ENCODE peak calls at places on chromosome 15, in seven cellular contexts. One of them, this sample, is unnamed.
A peak's percentile ranks its signal among the peaks of the same experiment; 100 is the strongest.

GRCh38 chr15:47185222-47185800 is 532.0 kb upstream of the SEMA6D start:
- DNase-seq in endothelial cell of umbilical vein: no peak
- DNase-seq in naive thymus-derived CD8-positive, alpha-beta T cell: no peak
- DNase-seq in NCI-H524 treated with DMSO at 0.1 percent for 48 hours: peak; percentile 53
- DNase-seq in stimulated activated CD4-positive, alpha-beta T cell treated with anti-CD3 and anti-CD28 coated beads, Interleukin-15, amount 100 ng/mL, for 1 hour: no peak
- DNase-seq in NCI-H1105: no peak
- DNase-seq in left ventricle myocardium inferior: no peak
- DNase-seq in this sample: no peak

GRCh38 chr15:78932216-78932808 is 12.5 kb downstream of the CTSH start:
- DNase-seq in NCI-H1105: no peak
- DNase-seq in left ventricle myocardium inferior: no peak
- DNase-seq in endothelial cell of umbilical vein: no peak
- DNase-seq in NCI-H524 treated with DMSO at 0.1 percent for 48 hours: no peak
- DNase-seq in stimulated activated CD4-positive, alpha-beta T cell treated with anti-CD3 and anti-CD28 coated beads, Interleukin-15, amount 100 ng/mL, for 1 hour: no peak
- DNase-seq in naive thymus-derived CD8-positive, alpha-beta T cell: no peak
- DNase-seq in this sample: no peak

GRCh38 chr15:44193651-44194396 is 1.2 kb downstream of the FRMD5 start:
- DNase-seq in stimulated activated CD4-positive, alpha-beta T cell treated with anti-CD3 and anti-CD28 coated beads, Interleukin-15, amount 100 ng/mL, for 1 hour: no peak
- DNase-seq in NCI-H524 treated with DMSO at 0.1 percent for 48 hours: peak; percentile 20
- DNase-seq in NCI-H1105: peak; percentile 16
- DNase-seq in left ventricle myocardium inferior: no peak
- DNase-seq in naive thymus-derived CD8-positive, alpha-beta T cell: no peak
- DNase-seq in endothelial cell of umbilical vein: peak; percentile 55
- DNase-seq in this sample: no peak

GRCh38 chr15:81880314-81880713 is 165.5 kb downstream of the MEX3B start:
- DNase-seq in stimulated activated CD4-positive, alpha-beta T cell treated with anti-CD3 and anti-CD28 coated beads, Interleukin-15, amount 100 ng/mL, for 1 hour: no peak
- DNase-seq in endothelial cell of umbilical vein: no peak
- DNase-seq in naive thymus-derived CD8-positive, alpha-beta T cell: no peak
- DNase-seq in left ventricle myocardium inferior: no peak
- DNase-seq in NCI-H524 treated with DMSO at 0.1 percent for 48 hours: no peak
- DNase-seq in NCI-H1105: no peak
- DNase-seq in this sample: no peak

GRCh38 chr15:64490598-64491259 is 30.4 kb downstream of the ZNF609 start:
- DNase-seq in endothelial cell of umbilical vein: no peak
- DNase-seq in NCI-H524 treated with DMSO at 0.1 percent for 48 hours: no peak
- DNase-seq in left ventricle myocardium inferior: no peak
- DNase-seq in stimulated activated CD4-positive, alpha-beta T cell treated with anti-CD3 and anti-CD28 coated beads, Interleukin-15, amount 100 ng/mL, for 1 hour: no peak
- DNase-seq in naive thymus-derived CD8-positive, alpha-beta T cell: no peak
- DNase-seq in NCI-H1105: no peak
- DNase-seq in this sample: no peak

GRCh38 chr15:37125143-37125542 is 24.8 kb upstream of the MEIS2 start:
- DNase-seq in endothelial cell of umbilical vein: no peak
- DNase-seq in stimulated activated CD4-positive, alpha-beta T cell treated with anti-CD3 and anti-CD28 coated beads, Interleukin-15, amount 100 ng/mL, for 1 hour: no peak
- DNase-seq in left ventricle myocardium inferior: no peak
- DNase-seq in naive thymus-derived CD8-positive, alpha-beta T cell: no peak
- DNase-seq in NCI-H1105: no peak
- DNase-seq in NCI-H524 treated with DMSO at 0.1 percent for 48 hours: no peak
- DNase-seq in this sample: no peak

GRCh38 chr15:38853608-38854007 is 289.0 kb upstream of the RASGRP1 start:
- DNase-seq in NCI-H1105: no peak
- DNase-seq in NCI-H524 treated with DMSO at 0.1 percent for 48 hours: no peak
- DNase-seq in left ventricle myocardium inferior: no peak
- DNase-seq in naive thymus-derived CD8-positive, alpha-beta T cell: peak; percentile 28
- DNase-seq in endothelial cell of umbilical vein: no peak
- DNase-seq in stimulated activated CD4-positive, alpha-beta T cell treated with anti-CD3 and anti-CD28 coated beads, Interleukin-15, amount 100 ng/mL, for 1 hour: no peak
- DNase-seq in this sample: no peak

GRCh38 chr15:77030042-77030927 is 35.4 kb downstream of the PSTPIP1 start:
- DNase-seq in naive thymus-derived CD8-positive, alpha-beta T cell: no peak
- DNase-seq in endothelial cell of umbilical vein: no peak
- DNase-seq in left ventricle myocardium inferior: no peak
- DNase-seq in NCI-H524 treated with DMSO at 0.1 percent for 48 hours: peak; percentile 66
- DNase-seq in stimulated activated CD4-positive, alpha-beta T cell treated with anti-CD3 and anti-CD28 coated beads, Interleukin-15, amount 100 ng/mL, for 1 hour: peak; percentile 1
- DNase-seq in NCI-H1105: no peak
- DNase-seq in this sample: peak; percentile 60

GRCh38 chr15:39735120-39735717 is 47.4 kb downstream of the FSIP1 start:
- DNase-seq in stimulated activated CD4-positive, alpha-beta T cell treated with anti-CD3 and anti-CD28 coated beads, Interleukin-15, amount 100 ng/mL, for 1 hour: no peak
- DNase-seq in left ventricle myocardium inferior: no peak
- DNase-seq in NCI-H524 treated with DMSO at 0.1 percent for 48 hours: no peak
- DNase-seq in naive thymus-derived CD8-positive, alpha-beta T cell: no peak
- DNase-seq in endothelial cell of umbilical vein: no peak
- DNase-seq in NCI-H1105: no peak
- DNase-seq in this sample: no peak

GRCh38 chr15:50206020-50206419 is 24.0 kb downstream of the SLC27A2 start:
- DNase-seq in left ventricle myocardium inferior: no peak
- DNase-seq in endothelial cell of umbilical vein: no peak
- DNase-seq in NCI-H1105: no peak
- DNase-seq in stimulated activated CD4-positive, alpha-beta T cell treated with anti-CD3 and anti-CD28 coated beads, Interleukin-15, amount 100 ng/mL, for 1 hour: no peak
- DNase-seq in NCI-H524 treated with DMSO at 0.1 percent for 48 hours: no peak
- DNase-seq in naive thymus-derived CD8-positive, alpha-beta T cell: no peak
- DNase-seq in this sample: no peak

GRCh38 chr15:52288051-52288942 is 7.3 kb downstream of the MYO5C start:
- DNase-seq in naive thymus-derived CD8-positive, alpha-beta T cell: no peak
- DNase-seq in NCI-H1105: no peak
- DNase-seq in stimulated activated CD4-positive, alpha-beta T cell treated with anti-CD3 and anti-CD28 coated beads, Interleukin-15, amount 100 ng/mL, for 1 hour: no peak
- DNase-seq in endothelial cell of umbilical vein: peak; percentile 24
- DNase-seq in NCI-H524 treated with DMSO at 0.1 percent for 48 hours: no peak
- DNase-seq in left ventricle myocardium inferior: no peak
- DNase-seq in this sample: no peak

GRCh38 chr15:70421197-70421482 is 323.4 kb upstream of the TLE3 start:
- DNase-seq in NCI-H524 treated with DMSO at 0.1 percent for 48 hours: peak; percentile 96
- DNase-seq in naive thymus-derived CD8-positive, alpha-beta T cell: no peak
- DNase-seq in endothelial cell of umbilical vein: no peak
- DNase-seq in left ventricle myocardium inferior: no peak
- DNase-seq in NCI-H1105: peak; percentile 92
- DNase-seq in stimulated activated CD4-positive, alpha-beta T cell treated with anti-CD3 and anti-CD28 coated beads, Interleukin-15, amount 100 ng/mL, for 1 hour: no peak
- DNase-seq in this sample: no peak

GRCh38 chr15:39079296-39079834 is 501.5 kb upstream of the THBS1 start:
- DNase-seq in naive thymus-derived CD8-positive, alpha-beta T cell: no peak
- DNase-seq in stimulated activated CD4-positive, alpha-beta T cell treated with anti-CD3 and anti-CD28 coated beads, Interleukin-15, amount 100 ng/mL, for 1 hour: no peak
- DNase-seq in left ventricle myocardium inferior: no peak
- DNase-seq in endothelial cell of umbilical vein: peak; percentile 63
- DNase-seq in NCI-H524 treated with DMSO at 0.1 percent for 48 hours: no peak
- DNase-seq in NCI-H1105: no peak
- DNase-seq in this sample: no peak

GRCh38 chr15:61155741-61156700 is 73.1 kb downstream of the RORA start:
- DNase-seq in NCI-H524 treated with DMSO at 0.1 percent for 48 hours: no peak
- DNase-seq in naive thymus-derived CD8-positive, alpha-beta T cell: no peak
- DNase-seq in endothelial cell of umbilical vein: no peak
- DNase-seq in left ventricle myocardium inferior: peak; percentile 60
- DNase-seq in NCI-H1105: no peak
- DNase-seq in stimulated activated CD4-positive, alpha-beta T cell treated with anti-CD3 and anti-CD28 coated beads, Interleukin-15, amount 100 ng/mL, for 1 hour: no peak
- DNase-seq in this sample: no peak

GRCh38 chr15:95409924-95410323 is 920.6 kb upstream of the NR2F2 start:
- DNase-seq in NCI-H524 treated with DMSO at 0.1 percent for 48 hours: no peak
- DNase-seq in naive thymus-derived CD8-positive, alpha-beta T cell: no peak
- DNase-seq in endothelial cell of umbilical vein: peak; percentile 52
- DNase-seq in stimulated activated CD4-positive, alpha-beta T cell treated with anti-CD3 and anti-CD28 coated beads, Interleukin-15, amount 100 ng/mL, for 1 hour: no peak
- DNase-seq in NCI-H1105: no peak
- DNase-seq in left ventricle myocardium inferior: no peak
- DNase-seq in this sample: no peak

GRCh38 chr15:40845036-40845435 is 1.2 kb downstream of the SPINT1 start:
- DNase-seq in NCI-H1105: no peak
- DNase-seq in endothelial cell of umbilical vein: no peak
- DNase-seq in left ventricle myocardium inferior: no peak
- DNase-seq in NCI-H524 treated with DMSO at 0.1 percent for 48 hours: no peak
- DNase-seq in stimulated activated CD4-positive, alpha-beta T cell treated with anti-CD3 and anti-CD28 coated beads, Interleukin-15, amount 100 ng/mL, for 1 hour: no peak
- DNase-seq in naive thymus-derived CD8-positive, alpha-beta T cell: no peak
- DNase-seq in this sample: no peak

GRCh38 chr15:84795186-84795585 is 22.0 kb upstream of the ALPK3 start:
- DNase-seq in left ventricle myocardium inferior: no peak
- DNase-seq in stimulated activated CD4-positive, alpha-beta T cell treated with anti-CD3 and anti-CD28 coated beads, Interleukin-15, amount 100 ng/mL, for 1 hour: no peak
- DNase-seq in NCI-H1105: no peak
- DNase-seq in endothelial cell of umbilical vein: no peak
- DNase-seq in naive thymus-derived CD8-positive, alpha-beta T cell: no peak
- DNase-seq in NCI-H524 treated with DMSO at 0.1 percent for 48 hours: no peak
- DNase-seq in this sample: no peak

GRCh38 chr15:48555244-48555804 is 90.2 kb downstream of the FBN1 start:
- DNase-seq in naive thymus-derived CD8-positive, alpha-beta T cell: no peak
- DNase-seq in NCI-H524 treated with DMSO at 0.1 percent for 48 hours: no peak
- DNase-seq in endothelial cell of umbilical vein: peak; percentile 51
- DNase-seq in stimulated activated CD4-positive, alpha-beta T cell treated with anti-CD3 and anti-CD28 coated beads, Interleukin-15, amount 100 ng/mL, for 1 hour: no peak
- DNase-seq in left ventricle myocardium inferior: no peak
- DNase-seq in NCI-H1105: no peak
- DNase-seq in this sample: no peak

GRCh38 chr15:25797511-25798206 is 65.5 kb downstream of the ATP10A start:
- DNase-seq in left ventricle myocardium inferior: no peak
- DNase-seq in naive thymus-derived CD8-positive, alpha-beta T cell: no peak
- DNase-seq in NCI-H524 treated with DMSO at 0.1 percent for 48 hours: peak; percentile 3
- DNase-seq in NCI-H1105: no peak
- DNase-seq in endothelial cell of umbilical vein: no peak
- DNase-seq in stimulated activated CD4-positive, alpha-beta T cell treated with anti-CD3 and anti-CD28 coated beads, Interleukin-15, amount 100 ng/mL, for 1 hour: no peak
- DNase-seq in this sample: no peak